ENCODE peak calls at places on chromosomes 5 and 9, in five cellular contexts. U is A549; Y is tibial artery; D is colonic mucosa; J is CD4-positive, alpha-beta memory T cell. S is an unnamed sample.

GRCh38 chr9:19232830-19233194 is 2.3 kb downstream of the DENND4C start:
- DNase-seq in J (peak; percentile 9), U (no peak), Y (no peak), D (no peak), S (no peak)

GRCh38 chr5:167759411-167759821 is 532.0 kb upstream of the WWC1 start:
- DNase-seq in J (no peak), U (peak; percentile 67), D (no peak), Y (no peak), S (no peak)

GRCh38 chr5:124679578-124680210 is 66.7 kb downstream of the ZNF608 start:
- DNase-seq in U (no peak), Y (no peak), J (no peak), D (no peak), S (no peak)

GRCh38 chr5:79023947-79024346 is 38.8 kb upstream of the ARSB start:
- DNase-seq in J (no peak), U (no peak), D (no peak), Y (no peak), S (no peak)

GRCh38 chr5:137531266-137531665 is 32.1 kb upstream of the SPOCK1 start:
- DNase-seq in J (no peak), D (no peak), Y (no peak), U (no peak), S (no peak)

GRCh38 chr5:175738595-175739133 is 80.8 kb downstream of the HRH2 start:
- DNase-seq in D (no peak), J (no peak), U (no peak), Y (no peak), S (no peak)

GRCh38 chr5:112467467-112467866 is 48.4 kb upstream of the EPB41L4A start:
- DNase-seq in D (no peak), J (no peak), U (no peak), Y (no peak), S (no peak)

GRCh38 chr9:76459691-76460635 is 981 bp downstream of the GCNT1 start:
- DNase-seq in Y (peak; percentile 26), U (peak; percentile 29), D (peak; percentile 78), J (no peak), S (peak; percentile 84)

GRCh38 chr5:73709536-73710129 is 83.6 kb downstream of the ARHGEF28 start:
- DNase-seq in U (no peak), D (no peak), Y (no peak), J (no peak), S (no peak)

GRCh38 chr5:109485030-109485429 is 75.3 kb upstream of the PJA2 start:
- DNase-seq in Y (peak; percentile 67), J (no peak), D (peak; percentile 88), U (no peak), S (no peak)

GRCh38 chr9:26656003-26656940 is 236.3 kb downstream of the CAAP1 start:
- DNase-seq in D (no peak), U (peak; percentile 37), Y (no peak), J (no peak), S (no peak)

GRCh38 chr9:755454-756381 is 85.8 kb upstream of the DMRT1 start:
- DNase-seq in D (no peak), J (no peak), U (peak; percentile 43), Y (no peak), S (no peak)

GRCh38 chr5:168689278-168689677 is 110.1 kb upstream of the PANK3 start:
- DNase-seq in J (no peak), U (no peak), D (no peak), Y (no peak), S (no peak)

GRCh38 chr9:31839273-31839672 is 545.2 kb upstream of the ACO1 start:
- DNase-seq in J (no peak), Y (no peak), U (no peak), D (no peak), S (no peak)

GRCh38 chr9:78230761-78231160 is 5.1 kb upstream of the CEP78 start:
- DNase-seq in D (no peak), U (no peak), J (no peak), Y (no peak), S (no peak)

GRCh38 chr9:19154135-19154612 is 26.9 kb upstream of the PLIN2 start:
- DNase-seq in Y (peak; percentile 73), U (peak; percentile 29), J (no peak), D (no peak), S (no peak)

GRCh38 chr9:1458503-1458902 is 408.3 kb downstream of the DMRT2 start:
- DNase-seq in J (no peak), Y (no peak), U (peak; percentile 14), D (no peak), S (no peak)

GRCh38 chr5:174056064-174056842 is 10.7 kb downstream of the NSG2 start:
- DNase-seq in U (no peak), D (no peak), J (no peak), Y (no peak), S (no peak)

GRCh38 chr9:12702160-12702758 is 9.1 kb downstream of the TYRP1 start:
- DNase-seq in U (peak; percentile 72), D (peak; percentile 50), J (no peak), Y (peak; percentile 50), S (no peak)

GRCh38 chr5:178384815-178385471 is 152.3 kb upstream of the PHYKPL start:
- DNase-seq in Y (no peak), D (no peak), U (no peak), J (no peak), S (peak; percentile 53)

GRCh38 chr5:176879663-176880392 is 19.3 kb downstream of the HK3 start:
- DNase-seq in J (no peak), Y (no peak), U (no peak), D (no peak), S (no peak)

GRCh38 chr5:41043109-41043747 is 27.9 kb downstream of the MROH2B start:
- DNase-seq in D (peak; percentile 20), U (no peak), Y (no peak), J (no peak), S (no peak)

GRCh38 chr5:8884029-8884428 is 661.8 kb downstream of the SEMA5A start:
- DNase-seq in D (no peak), J (no peak), U (no peak), Y (no peak), S (no peak)

GRCh38 chr5:19739691-19740090 is 248.3 kb downstream of the CDH18 start:
- DNase-seq in D (no peak), Y (no peak), U (no peak), J (no peak), S (no peak)

GRCh38 chr9:73239868-73240267 is 88.2 kb downstream of the ANXA1 start:
- DNase-seq in U (peak; percentile 8), J (no peak), D (no peak), Y (no peak), S (no peak)

GRCh38 chr5:35618297-35618636 is 604 bp downstream of the SPEF2 start:
- DNase-seq in J (no peak), D (no peak), Y (no peak), U (no peak), S (no peak)

GRCh38 chr9:4970970-4971641 is 14.0 kb upstream of the JAK2 start:
- DNase-seq in U (no peak), Y (no peak), D (no peak), J (peak; percentile 22), S (no peak)

DNA sequence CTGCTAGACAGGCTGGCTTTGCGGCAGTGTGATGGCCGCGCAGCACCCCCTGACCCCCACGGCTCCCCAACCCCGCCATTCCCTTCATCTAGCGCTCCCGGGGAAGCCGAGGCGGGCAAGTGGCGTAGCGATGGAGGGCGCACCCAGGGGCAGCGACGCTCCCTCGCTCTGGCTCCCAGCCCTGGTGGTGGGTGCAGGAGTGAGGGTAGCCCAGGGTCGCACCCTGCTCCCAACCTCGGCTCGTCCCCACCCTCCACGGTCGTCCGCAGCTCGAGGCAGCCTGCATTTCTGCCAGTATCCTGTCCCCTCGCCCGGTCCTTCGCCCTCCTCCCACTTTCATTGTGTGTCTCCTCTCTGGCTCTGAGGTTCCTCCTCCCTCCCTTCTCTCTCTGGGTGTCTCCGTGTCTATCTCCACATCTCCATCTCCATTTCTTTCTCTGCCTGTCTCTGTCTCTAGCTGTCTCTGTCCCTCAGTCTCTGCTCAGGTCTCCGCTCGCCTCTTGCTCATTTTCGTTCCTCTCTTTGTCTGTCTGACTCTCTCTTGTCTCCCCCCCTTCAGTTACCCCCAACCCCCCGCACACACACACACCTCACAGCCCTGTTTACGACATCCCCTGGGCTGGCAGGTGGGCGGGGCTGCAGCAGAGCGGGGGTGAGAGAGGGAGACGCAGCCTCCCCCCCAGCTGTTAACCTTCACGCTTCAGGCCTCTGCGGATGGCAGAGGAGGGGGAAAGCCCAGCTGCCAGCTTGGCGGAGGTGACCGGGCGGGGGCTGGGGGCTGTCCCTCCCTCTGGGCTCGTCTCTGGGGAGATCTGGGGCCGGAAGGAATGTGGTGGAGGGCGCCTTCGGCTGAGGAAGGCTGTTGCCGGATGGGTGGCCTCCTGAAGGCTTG is 48.7 kb upstream of the PSD2 start:
- DNase-seq in Y (peak; percentile 39), U (no peak), J (peak; percentile 43), D (no peak), S (peak; percentile 93)
- H3K4me1 ChIP-seq in Y (peaks cover 40% of the 10 kb centered on the region), U (peaks cover 44% of the 10 kb centered on the region), J (peaks cover 19% of the 10 kb centered on the region), D (peaks cover 10% of the 10 kb centered on the region), S (peaks cover 17% of the 10 kb centered on the region)

DNA sequence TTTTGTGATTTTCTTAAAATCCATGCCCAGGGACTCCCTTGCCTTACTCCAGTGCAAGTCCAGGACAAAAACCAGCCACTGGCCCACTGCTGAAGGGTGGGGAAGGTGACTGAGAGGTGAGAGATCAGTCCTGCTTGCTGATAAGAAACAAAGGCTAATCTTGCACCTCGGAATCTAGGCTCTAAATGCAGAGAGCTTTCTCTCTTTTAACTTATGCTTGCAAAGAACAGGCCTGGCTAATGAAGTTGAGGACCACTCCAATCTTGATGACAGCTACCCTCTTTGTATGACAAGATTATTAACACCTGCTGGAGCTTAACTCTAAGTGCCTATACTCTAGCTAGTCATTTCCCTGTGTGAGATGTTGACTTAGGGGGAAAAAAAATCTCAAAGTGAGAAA is 8.8 kb downstream of the TLE1 start:
- DNase-seq in U (no peak), J (no peak), D (no peak), Y (no peak), S (no peak)
- H3K4me3 ChIP-seq in U (no peak overlapping the region), J (no peak overlapping the region), D (no peak overlapping the region), Y (no peak overlapping the region), S (no peak overlapping the region)

GRCh38 chr5:119367502-119368237 is 11.9 kb downstream of the TNFAIP8 start:
- DNase-seq in Y (no peak), J (no peak), U (no peak), D (no peak), S (no peak)
- H3K4me1 ChIP-seq in Y (peaks cover 54% of the 10 kb centered on the region), J (peaks cover 87% of the 10 kb centered on the region), U (peaks cover 5% of the 10 kb centered on the region), D (no peaks in the 10 kb centered on the region), S (peaks cover 88% of the 10 kb centered on the region)

GRCh38 chr5:80207832-80208231 is 48.0 kb downstream of the SERINC5 start:
- DNase-seq in Y (no peak), U (no peak), J (no peak), D (no peak), S (no peak)

GRCh38 chr5:80210014-80210413 is 45.8 kb downstream of the SERINC5 start:
- DNase-seq in J (no peak), Y (no peak), D (no peak), U (no peak), S (no peak)

GRCh38 chr5:80206282-80206681 is 49.6 kb downstream of the SERINC5 start:
- DNase-seq in Y (no peak), U (no peak), J (no peak), D (no peak), S (no peak)

GRCh38 chr5:80211292-80211691 is 44.6 kb downstream of the SERINC5 start:
- DNase-seq in Y (no peak), D (no peak), J (no peak), U (no peak), S (no peak)

DNA sequence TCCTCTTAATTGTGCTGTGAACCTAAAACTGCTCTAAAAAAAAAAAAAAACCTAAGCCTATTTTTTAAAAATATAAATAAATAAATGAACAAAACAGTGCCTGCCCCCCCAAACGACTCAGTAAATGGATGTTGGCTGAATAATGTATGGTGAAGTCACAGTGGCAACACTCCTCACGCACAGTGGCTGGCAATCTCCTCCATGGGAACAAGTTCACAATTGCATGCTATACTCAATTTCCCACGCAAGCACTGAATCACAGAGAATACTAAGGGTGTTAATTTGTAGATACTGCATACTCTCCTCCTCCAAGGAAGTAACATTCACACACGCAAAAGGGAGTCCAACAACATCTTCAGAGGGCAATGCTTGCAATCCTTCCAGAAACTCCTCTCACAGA is 47.5 kb downstream of the SERINC5 start:
- DNase-seq in J (no peak), D (no peak), Y (no peak), U (no peak), S (no peak)
- H3K4me3 ChIP-seq in J (no peak overlapping the region), D (no peak overlapping the region), Y (no peak overlapping the region), U (no peak overlapping the region), S (no peak overlapping the region)